ENCODE peak calls at places on chromosomes 11 and 22, in ten cellular contexts. One of them, this sample, is unnamed.

GRCh38 chr11:114052160-114052559 is 7.4 kb upstream of the ZBTB16 start:
- DNase-seq in gastrocnemius medialis: no peak
- DNase-seq in cardiac fibroblast: no peak
- DNase-seq in adrenal gland: no peak
- DNase-seq in lower leg skin: no peak
- DNase-seq in GM06990: no peak
- DNase-seq in esophagus squamous epithelium: no peak
- DNase-seq in GM23338: no peak
- DNase-seq in pancreas: no peak
- DNase-seq in GM20000: no peak
- DNase-seq in this sample: no peak

GRCh38 chr22:22442928-22443709 is 65.4 kb downstream of the ZNF280B start:
- DNase-seq in GM06990: no peak
- DNase-seq in lower leg skin: no peak
- DNase-seq in cardiac fibroblast: no peak
- DNase-seq in esophagus squamous epithelium: no peak
- DNase-seq in gastrocnemius medialis: no peak
- DNase-seq in pancreas: no peak
- DNase-seq in GM23338: no peak
- DNase-seq in GM20000: no peak
- DNase-seq in adrenal gland: no peak
- DNase-seq in this sample: no peak

GRCh38 chr22:26892401-26893033 is 235.1 kb downstream of the MIAT start:
- DNase-seq in pancreas: peak; percentile 58
- DNase-seq in adrenal gland: peak; percentile 69
- DNase-seq in GM06990: no peak
- DNase-seq in cardiac fibroblast: no peak
- DNase-seq in GM20000: no peak
- DNase-seq in lower leg skin: no peak
- DNase-seq in esophagus squamous epithelium: no peak
- DNase-seq in gastrocnemius medialis: no peak
- DNase-seq in GM23338: no peak
- DNase-seq in this sample: no peak

GRCh38 chr22:23657712-23658111 is 25.6 kb upstream of the DRICH1 start:
- DNase-seq in pancreas: no peak
- DNase-seq in adrenal gland: no peak
- DNase-seq in esophagus squamous epithelium: no peak
- DNase-seq in cardiac fibroblast: no peak
- DNase-seq in GM20000: no peak
- DNase-seq in gastrocnemius medialis: no peak
- DNase-seq in lower leg skin: no peak
- DNase-seq in GM06990: no peak
- DNase-seq in GM23338: no peak
- DNase-seq in this sample: no peak

GRCh38 chr11:45607995-45608394 is 57.4 kb downstream of the CHST1 start:
- DNase-seq in lower leg skin: no peak
- DNase-seq in cardiac fibroblast: peak; percentile 12
- DNase-seq in pancreas: no peak
- DNase-seq in adrenal gland: no peak
- DNase-seq in gastrocnemius medialis: no peak
- DNase-seq in GM06990: no peak
- DNase-seq in GM23338: no peak
- DNase-seq in GM20000: no peak
- DNase-seq in esophagus squamous epithelium: no peak
- DNase-seq in this sample: no peak

GRCh38 chr11:130994043-130994442 is 77.8 kb upstream of the SNX19 start:
- DNase-seq in adrenal gland: no peak
- DNase-seq in gastrocnemius medialis: no peak
- DNase-seq in GM20000: no peak
- DNase-seq in esophagus squamous epithelium: no peak
- DNase-seq in GM23338: no peak
- DNase-seq in lower leg skin: no peak
- DNase-seq in GM06990: no peak
- DNase-seq in pancreas: no peak
- DNase-seq in cardiac fibroblast: no peak
- DNase-seq in this sample: no peak

GRCh38 chr11:34653851-34654490 is 33.1 kb downstream of the EHF start:
- DNase-seq in lower leg skin: peak; percentile 49
- DNase-seq in adrenal gland: peak; percentile 95
- DNase-seq in GM20000: no peak
- DNase-seq in cardiac fibroblast: peak; percentile 98
- DNase-seq in gastrocnemius medialis: peak; percentile 74
- DNase-seq in GM06990: no peak
- DNase-seq in GM23338: no peak
- DNase-seq in pancreas: peak; percentile 81
- DNase-seq in esophagus squamous epithelium: no peak
- DNase-seq in this sample: no peak

GRCh38 chr22:31652911-31653684 is 8.9 kb downstream of the PISD start:
- DNase-seq in gastrocnemius medialis: no peak
- DNase-seq in GM23338: no peak
- DNase-seq in GM20000: no peak
- DNase-seq in cardiac fibroblast: no peak
- DNase-seq in esophagus squamous epithelium: no peak
- DNase-seq in adrenal gland: no peak
- DNase-seq in lower leg skin: no peak
- DNase-seq in GM06990: no peak
- DNase-seq in pancreas: no peak
- DNase-seq in this sample: no peak

GRCh38 chr11:119181677-119182412 is 3.4 kb upstream of the NHERF4 start:
- DNase-seq in lower leg skin: no peak
- DNase-seq in pancreas: no peak
- DNase-seq in gastrocnemius medialis: no peak
- DNase-seq in esophagus squamous epithelium: no peak
- DNase-seq in GM06990: no peak
- DNase-seq in GM23338: no peak
- DNase-seq in adrenal gland: no peak
- DNase-seq in cardiac fibroblast: no peak
- DNase-seq in GM20000: no peak
- DNase-seq in this sample: no peak

GRCh38 chr11:111634981-111635705 is 32.9 kb downstream of the SIK2 start:
- DNase-seq in adrenal gland: no peak
- DNase-seq in esophagus squamous epithelium: no peak
- DNase-seq in GM06990: no peak
- DNase-seq in pancreas: no peak
- DNase-seq in lower leg skin: no peak
- DNase-seq in gastrocnemius medialis: no peak
- DNase-seq in GM20000: no peak
- DNase-seq in cardiac fibroblast: peak; percentile 66
- DNase-seq in GM23338: peak; percentile 17
- DNase-seq in this sample: no peak

GRCh38 chr11:96254087-96254486 is 88.9 kb downstream of the MAML2 start:
- DNase-seq in cardiac fibroblast: peak; percentile 79
- DNase-seq in GM23338: peak; percentile 22
- DNase-seq in GM20000: peak; percentile 40
- DNase-seq in gastrocnemius medialis: no peak
- DNase-seq in esophagus squamous epithelium: no peak
- DNase-seq in adrenal gland: peak; percentile 17
- DNase-seq in pancreas: no peak
- DNase-seq in GM06990: no peak
- DNase-seq in lower leg skin: no peak
- DNase-seq in this sample: no peak

GRCh38 chr22:44341431-44342346 is 28.9 kb upstream of the SHISAL1 start:
- DNase-seq in adrenal gland: no peak
- DNase-seq in gastrocnemius medialis: no peak
- DNase-seq in pancreas: no peak
- DNase-seq in GM06990: no peak
- DNase-seq in lower leg skin: no peak
- DNase-seq in GM23338: no peak
- DNase-seq in cardiac fibroblast: no peak
- DNase-seq in esophagus squamous epithelium: no peak
- DNase-seq in GM20000: no peak
- DNase-seq in this sample: no peak

GRCh38 chr11:90846628-90847027 is 623.8 kb upstream of the CHORDC1 start:
- DNase-seq in cardiac fibroblast: no peak
- DNase-seq in gastrocnemius medialis: no peak
- DNase-seq in adrenal gland: no peak
- DNase-seq in pancreas: no peak
- DNase-seq in lower leg skin: no peak
- DNase-seq in GM06990: no peak
- DNase-seq in esophagus squamous epithelium: no peak
- DNase-seq in GM20000: no peak
- DNase-seq in GM23338: no peak
- DNase-seq in this sample: no peak

GRCh38 chr11:130765951-130766649 is 150.2 kb downstream of the SNX19 start:
- DNase-seq in GM20000: peak; percentile 17
- DNase-seq in gastrocnemius medialis: no peak
- DNase-seq in cardiac fibroblast: no peak
- DNase-seq in adrenal gland: no peak
- DNase-seq in lower leg skin: no peak
- DNase-seq in esophagus squamous epithelium: no peak
- DNase-seq in GM23338: no peak
- DNase-seq in GM06990: peak; percentile 63
- DNase-seq in pancreas: no peak
- DNase-seq in this sample: no peak

GRCh38 chr22:26409705-26410376 is 19.2 kb upstream of the ASPHD2 start:
- DNase-seq in GM06990: no peak
- DNase-seq in adrenal gland: no peak
- DNase-seq in GM23338: no peak
- DNase-seq in cardiac fibroblast: no peak
- DNase-seq in pancreas: no peak
- DNase-seq in gastrocnemius medialis: no peak
- DNase-seq in lower leg skin: no peak
- DNase-seq in GM20000: no peak
- DNase-seq in esophagus squamous epithelium: no peak
- DNase-seq in this sample: no peak

GRCh38 chr22:42855726-42856125 is 1.3 kb downstream of the ARFGAP3 start:
- DNase-seq in esophagus squamous epithelium: no peak
- DNase-seq in gastrocnemius medialis: no peak
- DNase-seq in cardiac fibroblast: no peak
- DNase-seq in GM23338: no peak
- DNase-seq in adrenal gland: no peak
- DNase-seq in lower leg skin: no peak
- DNase-seq in pancreas: no peak
- DNase-seq in GM20000: no peak
- DNase-seq in GM06990: no peak
- DNase-seq in this sample: peak; percentile 18
- TF ChIP-seq CTCF in esophagus squamous epithelium: no peak
- TF ChIP-seq CTCF in gastrocnemius medialis: no peak
- TF ChIP-seq CTCF in cardiac fibroblast: no peak
- TF ChIP-seq CTCF in GM23338: no peak
- TF ChIP-seq CTCF in adrenal gland: no peak
- TF ChIP-seq CTCF in lower leg skin: no peak
- TF ChIP-seq CTCF in pancreas: no peak
- TF ChIP-seq CTCF in GM20000: no peak
- TF ChIP-seq CTCF in GM06990: no peak
- TF ChIP-seq CTCF in this sample: no peak

GRCh38 chr22:17366830-17367229 is 2.4 kb upstream of the CECR2 start:
- DNase-seq in GM23338: peak; percentile 87
- DNase-seq in cardiac fibroblast: peak; percentile 48
- DNase-seq in lower leg skin: no peak
- DNase-seq in pancreas: no peak
- DNase-seq in GM06990: peak; percentile 22
- DNase-seq in adrenal gland: no peak
- DNase-seq in GM20000: peak; percentile 54
- DNase-seq in gastrocnemius medialis: peak; percentile 63
- DNase-seq in esophagus squamous epithelium: no peak
- DNase-seq in this sample: no peak
- TF ChIP-seq CTCF in GM23338: peak; percentile 51
- TF ChIP-seq CTCF in cardiac fibroblast: peak; percentile 60
- TF ChIP-seq CTCF in lower leg skin: no peak
- TF ChIP-seq CTCF in pancreas: no peak
- TF ChIP-seq CTCF in GM06990: peak; percentile 50
- TF ChIP-seq CTCF in adrenal gland: peak; percentile 12
- TF ChIP-seq CTCF in GM20000: no peak
- TF ChIP-seq CTCF in gastrocnemius medialis: peak; percentile 59
- TF ChIP-seq CTCF in esophagus squamous epithelium: peak; percentile 12
- TF ChIP-seq CTCF in this sample: peak; percentile 30

GRCh38 chr11:120243221-120243620 is 3.3 kb downstream of the POU2F3 start:
- DNase-seq in lower leg skin: no peak
- DNase-seq in adrenal gland: no peak
- DNase-seq in GM23338: no peak
- DNase-seq in GM06990: no peak
- DNase-seq in esophagus squamous epithelium: no peak
- DNase-seq in cardiac fibroblast: no peak
- DNase-seq in GM20000: no peak
- DNase-seq in pancreas: no peak
- DNase-seq in gastrocnemius medialis: no peak
- DNase-seq in this sample: peak; percentile 59

GRCh38 chr11:120238968-120239620 is 846 bp upstream of the POU2F3 start:
- DNase-seq in cardiac fibroblast: no peak
- DNase-seq in adrenal gland: no peak
- DNase-seq in GM20000: no peak
- DNase-seq in GM06990: no peak
- DNase-seq in GM23338: no peak
- DNase-seq in gastrocnemius medialis: no peak
- DNase-seq in esophagus squamous epithelium: no peak
- DNase-seq in pancreas: no peak
- DNase-seq in lower leg skin: no peak
- DNase-seq in this sample: no peak

GRCh38 chr11:120241277-120241676 is 1.3 kb downstream of the POU2F3 start:
- DNase-seq in GM23338: no peak
- DNase-seq in lower leg skin: peak; percentile 67
- DNase-seq in esophagus squamous epithelium: no peak
- DNase-seq in GM20000: no peak
- DNase-seq in pancreas: no peak
- DNase-seq in GM06990: no peak
- DNase-seq in gastrocnemius medialis: no peak
- DNase-seq in adrenal gland: no peak
- DNase-seq in cardiac fibroblast: no peak
- DNase-seq in this sample: no peak

GRCh38 chr11:120240866-120241265 is 926 bp downstream of the POU2F3 start:
- DNase-seq in GM23338: no peak
- DNase-seq in GM06990: no peak
- DNase-seq in adrenal gland: no peak
- DNase-seq in pancreas: no peak
- DNase-seq in esophagus squamous epithelium: no peak
- DNase-seq in cardiac fibroblast: no peak
- DNase-seq in lower leg skin: no peak
- DNase-seq in gastrocnemius medialis: no peak
- DNase-seq in GM20000: no peak
- DNase-seq in this sample: no peak

GRCh38 chr11:120239713-120240640 is at the start of gene POU2F3:
- DNase-seq in lower leg skin: no peak
- DNase-seq in GM23338: peak; percentile 70
- DNase-seq in GM06990: no peak
- DNase-seq in GM20000: peak; percentile 58
- DNase-seq in esophagus squamous epithelium: no peak
- DNase-seq in adrenal gland: no peak
- DNase-seq in gastrocnemius medialis: no peak
- DNase-seq in cardiac fibroblast: no peak
- DNase-seq in pancreas: peak; percentile 64
- DNase-seq in this sample: no peak
- TF ChIP-seq CTCF in lower leg skin: no peak
- TF ChIP-seq CTCF in GM23338: peak; percentile 63
- TF ChIP-seq CTCF in GM06990: peak; percentile 34
- TF ChIP-seq CTCF in GM20000: no peak
- TF ChIP-seq CTCF in esophagus squamous epithelium: no peak
- TF ChIP-seq CTCF in adrenal gland: no peak
- TF ChIP-seq CTCF in gastrocnemius medialis: no peak
- TF ChIP-seq CTCF in cardiac fibroblast: no peak
- TF ChIP-seq CTCF in pancreas: no peak
- TF ChIP-seq CTCF in this sample: no peak

DNA sequence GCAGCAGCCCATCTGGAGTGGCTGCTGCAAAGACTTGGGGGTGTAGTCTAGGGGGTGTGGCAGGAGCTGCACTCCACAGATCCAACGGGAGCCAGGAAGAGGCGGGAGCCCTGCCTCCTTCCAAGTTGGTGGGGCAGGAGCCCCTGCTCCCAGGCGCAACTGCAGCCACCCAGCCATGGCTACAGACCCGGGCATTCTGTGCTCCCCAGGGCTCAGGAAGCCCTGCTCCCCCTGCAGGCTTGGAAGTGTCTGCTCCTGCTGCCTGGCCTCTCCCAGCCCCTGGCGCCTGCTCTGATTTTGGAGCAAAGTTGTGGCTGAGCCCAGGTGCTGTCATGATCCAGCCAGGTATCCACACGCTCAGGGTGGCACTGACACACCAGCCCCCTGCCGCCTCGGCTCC is 58.5 kb downstream of the CCDC34 start:
- DNase-seq in esophagus squamous epithelium: no peak
- DNase-seq in pancreas: no peak
- DNase-seq in GM23338: peak; percentile 51
- DNase-seq in adrenal gland: no peak
- DNase-seq in GM20000: no peak
- DNase-seq in gastrocnemius medialis: no peak
- DNase-seq in GM06990: no peak
- DNase-seq in lower leg skin: no peak
- DNase-seq in cardiac fibroblast: no peak
- DNase-seq in this sample: no peak
- TF ChIP-seq CTCF in esophagus squamous epithelium: no peak
- TF ChIP-seq CTCF in pancreas: no peak
- TF ChIP-seq CTCF in GM23338: no peak
- TF ChIP-seq CTCF in adrenal gland: no peak
- TF ChIP-seq CTCF in GM20000: no peak
- TF ChIP-seq CTCF in gastrocnemius medialis: no peak
- TF ChIP-seq CTCF in GM06990: no peak
- TF ChIP-seq CTCF in lower leg skin: no peak
- TF ChIP-seq CTCF in cardiac fibroblast: peak; percentile 10
- TF ChIP-seq CTCF in this sample: no peak

This sample was measured in chondrocyte.